ENCODE peak calls at places on chromosomes 7 and 10, in nine cellular contexts. I is sigmoid colon, X is MM.1S, M is heart right ventricle, W is adrenal gland, P is Panc1, F is bronchial epithelial cell, Y is cardiac muscle cell, U is GM23338. T is an unnamed sample.

GRCh38 chr10:128001346-128001745 is 94.4 kb downstream of the PTPRE start:
- DNase-seq in I (peak; percentile 38), X (no peak), M (no peak), W (no peak), P (no peak), F (no peak), Y (no peak), U (no peak), T (no peak)

GRCh38 chr7:151406051-151406875 is 3.6 kb downstream of the WDR86 start:
- DNase-seq in I (peak; percentile 53), X (no peak), M (no peak), W (no peak), P (no peak), F (no peak), Y (no peak), U (no peak), T (no peak)

GRCh38 chr7:90836937-90837336 is 240.8 kb downstream of the CDK14 start:
- DNase-seq in I (no peak), X (no peak), M (no peak), W (no peak), P (no peak), F (no peak), Y (no peak), U (no peak), T (peak; percentile 45)

GRCh38 chr7:110179037-110179436 is 911.9 kb upstream of the LRRN3 start:
- DNase-seq in I (no peak), X (no peak), M (no peak), W (no peak), P (no peak), F (no peak), Y (no peak), U (no peak), T (no peak)

GRCh38 chr7:133650067-133650466 is 397.2 kb downstream of the EXOC4 start:
- DNase-seq in I (no peak), X (no peak), M (no peak), W (no peak), P (no peak), F (peak; percentile 33), Y (peak; percentile 94), U (no peak), T (no peak)

GRCh38 chr10:130873636-130874035 is 437.9 kb downstream of the TCERG1L start:
- DNase-seq in I (peak; percentile 37), X (no peak), M (no peak), W (no peak), P (no peak), F (no peak), Y (no peak), U (no peak), T (no peak)

GRCh38 chr10:28177944-28178637 is 124.8 kb downstream of the MPP7 start:
- DNase-seq in I (no peak), X (peak; percentile 64), M (no peak), W (no peak), P (no peak), F (no peak), Y (no peak), U (no peak), T (no peak)

GRCh38 chr10:100129424-100129823 is 47.8 kb upstream of the CPN1 start:
- DNase-seq in I (no peak), X (no peak), M (peak; percentile 25), W (no peak), P (no peak), F (no peak), Y (no peak), U (no peak), T (no peak)

GRCh38 chr10:50641636-50642035 is 17.9 kb upstream of the SGMS1 start:
- DNase-seq in I (no peak), X (no peak), M (no peak), W (no peak), P (no peak), F (no peak), Y (no peak), U (no peak), T (no peak)

GRCh38 chr10:78630944-78631838 is 437.6 kb upstream of the ZMIZ1 start:
- DNase-seq in I (no peak), X (no peak), M (no peak), W (no peak), P (no peak), F (no peak), Y (no peak), U (no peak), T (no peak)

GRCh38 chr7:3771906-3772305 is 470.9 kb downstream of the SDK1 start:
- DNase-seq in I (no peak), X (no peak), M (no peak), W (no peak), P (no peak), F (no peak), Y (no peak), U (no peak), T (no peak)

GRCh38 chr7:69342154-69342884 is 256.0 kb upstream of the AUTS2 start:
- DNase-seq in I (no peak), X (no peak), M (no peak), W (no peak), P (no peak), F (no peak), Y (peak; percentile 62), U (no peak), T (no peak)

GRCh38 chr7:104661575-104661974 is 333.2 kb downstream of the LHFPL3 start:
- DNase-seq in I (no peak), X (no peak), M (no peak), W (no peak), P (no peak), F (no peak), Y (no peak), U (no peak), T (no peak)

GRCh38 chr7:21616796-21617436 is 74.1 kb downstream of the DNAH11 start:
- DNase-seq in I (no peak), X (no peak), M (no peak), W (no peak), P (peak; percentile 42), F (peak; percentile 87), Y (peak; percentile 55), U (no peak), T (no peak)

GRCh38 chr10:30215631-30216030 is 133.4 kb downstream of the MTPAP start:
- DNase-seq in I (peak; percentile 63), X (no peak), M (peak; percentile 20), W (peak; percentile 42), P (no peak), F (peak; percentile 8), Y (peak; percentile 72), U (peak; percentile 33), T (no peak)

DNA sequence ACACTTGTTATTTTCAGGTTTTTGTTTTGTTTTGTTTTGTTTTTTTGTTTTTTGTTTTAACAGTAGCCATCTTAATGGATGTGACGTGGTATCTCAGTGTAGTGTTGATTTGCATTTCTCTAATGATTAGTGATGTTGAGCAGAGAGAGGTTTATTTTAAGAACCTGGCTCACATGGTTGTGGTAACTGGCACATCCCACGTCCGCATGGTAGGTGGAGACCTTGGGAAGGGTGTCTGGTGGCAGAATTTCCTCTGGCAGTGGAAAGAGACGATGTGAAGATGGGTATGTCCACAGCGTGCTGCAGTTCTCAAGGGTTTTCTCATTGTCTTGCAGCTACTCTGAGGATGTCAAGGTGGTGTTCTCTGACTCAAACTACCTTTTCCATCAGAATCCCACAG is 252.2 kb downstream of the GALNT17 start:
- DNase-seq in I (no peak), X (no peak), M (no peak), W (no peak), P (no peak), F (no peak), Y (no peak), U (no peak), T (no peak)
- TF ChIP-seq CTCF in I (no peak), X (no peak), M (no peak), W (no peak), P (no peak), F (no peak), Y (no peak), U (no peak), T (no peak)

GRCh38 chr10:101485681-101486554 is 102.1 kb downstream of the POLL start:
- DNase-seq in I (peak; percentile 73), X (no peak), M (no peak), W (no peak), P (no peak), F (no peak), Y (peak; percentile 15), U (peak; percentile 37), T (no peak)
- H3K4me3 ChIP-seq in I (peak overlapping the region; percentile 4), X (no peak overlapping the region), M (no peak overlapping the region), W (no peak overlapping the region), P (no peak overlapping the region), F (no peak overlapping the region), Y (no peak overlapping the region), U (peak overlapping the region; percentile 36), T (no peak overlapping the region)

GRCh38 chr10:110670335-110670734 is 26.2 kb downstream of the RBM20 start:
- DNase-seq in I (no peak), X (no peak), M (no peak), W (no peak), P (no peak), F (no peak), Y (no peak), U (no peak), T (no peak)
- H3K27me3 ChIP-seq in I (no peaks in the 10 kb centered on the region), X (no peaks in the 10 kb centered on the region), M (no peaks in the 10 kb centered on the region), W (no peaks in the 10 kb centered on the region), P (peaks cover 14% of the 10 kb centered on the region), F (no peaks in the 10 kb centered on the region), Y (peaks cover 4% of the 10 kb centered on the region), U (peaks cover 77% of the 10 kb centered on the region), T (peaks cover 20% of the 10 kb centered on the region)

GRCh38 chr10:92880912-92881311 is 32.6 kb downstream of the EXOC6 start:
- DNase-seq in I (no peak), X (no peak), M (no peak), W (no peak), P (no peak), F (no peak), Y (no peak), U (no peak), T (no peak)

GRCh38 chr10:92876509-92877036 is 28.3 kb downstream of the EXOC6 start:
- DNase-seq in I (no peak), X (no peak), M (no peak), W (no peak), P (no peak), F (no peak), Y (no peak), U (no peak), T (no peak)

DNA sequence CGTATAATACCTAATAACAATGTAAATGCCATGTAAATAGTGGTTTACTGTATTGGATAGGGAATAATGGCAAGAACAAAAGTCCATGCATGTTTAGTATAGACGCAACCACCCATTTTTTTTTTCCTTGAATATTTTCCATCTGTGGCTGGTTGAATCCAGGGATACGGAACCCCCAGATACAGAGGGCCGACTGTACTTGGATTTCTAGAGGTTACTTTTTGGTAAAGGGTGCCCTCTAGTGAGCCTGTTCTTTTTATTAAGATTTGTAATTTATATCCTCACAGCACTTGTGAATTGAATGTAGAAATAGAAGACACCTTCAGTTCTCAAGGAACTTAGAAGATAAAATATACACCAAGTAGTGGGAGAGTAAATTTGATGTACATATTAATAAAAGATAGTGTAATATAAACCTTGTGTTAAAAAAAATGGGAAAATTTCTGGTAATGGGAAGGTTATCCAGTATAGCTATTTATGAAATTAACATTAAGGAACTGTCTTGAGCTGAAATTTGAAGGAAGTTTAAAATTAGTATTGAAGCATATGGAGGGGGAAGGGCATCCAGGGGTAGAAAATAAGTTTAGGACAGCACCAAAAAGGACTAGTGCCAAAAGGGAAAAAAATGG is 32.0 kb downstream of the EXOC6 start:
- DNase-seq in I (no peak), X (peak; percentile 59), M (no peak), W (peak; percentile 32), P (no peak), F (peak; percentile 55), Y (peak; percentile 79), U (peak; percentile 75), T (peak; percentile 9)
- TF ChIP-seq CTCF in I (no peak), X (peak; percentile 56), M (peak; percentile 69), W (peak; percentile 60), P (peak; percentile 72), F (peak; percentile 33), Y (peak; percentile 57), U (peak; percentile 70), T (peak; percentile 57)

T was measured in BJ.